ENCODE peak calls at places on chromosomes 12 and 14, in eight cellular contexts. O is SIG-M5; Z is Peyer's patch; C is stimulated activated naive CD8-positive, alpha-beta T cell treated with anti-CD3 and anti-CD28 coated beads, Interleukin-15, amount 100 ng/mL, for 72 hours; N is cardiac fibroblast; U is adipocyte; M is stimulated activated CD4-positive, alpha-beta T cell treated with anti-CD3 and anti-CD28 coated beads, Interleukin-1b, Interleukin-23, amount 100 ng/mL, for 24 hours; G is NCI-H2029 treated with DMSO at 0.1 percent for 48 hours. A is an unnamed sample.
A peak's percentile ranks its signal among the peaks of the same experiment; 100 is the strongest.

GRCh38 chr12:112473056-112473455 is 54.3 kb downstream of the PTPN11 start:
- DNase-seq in O (no peak), Z (no peak), C (no peak), N (peak; percentile 10), U (peak; percentile 5), M (no peak), G (no peak), A (no peak)

GRCh38 chr14:95300697-95301526 is 18.8 kb downstream of the CLMN start:
- DNase-seq in O (no peak), Z (no peak), C (no peak), N (no peak), U (no peak), M (no peak), G (no peak), A (no peak)

GRCh38 chr14:54637829-54638446 is 71.0 kb downstream of the SAMD4A start:
- DNase-seq in O (no peak), Z (no peak), C (no peak), N (peak; percentile 81), U (peak; percentile 84), M (no peak), G (no peak), A (no peak)

GRCh38 chr14:97456958-97457357 is 659.8 kb downstream of the VRK1 start:
- DNase-seq in O (no peak), Z (no peak), C (peak; percentile 84), N (no peak), U (no peak), M (peak; percentile 54), G (no peak), A (no peak)

GRCh38 chr12:92871121-92871520 is 58.0 kb downstream of the EEA1 start:
- DNase-seq in O (no peak), Z (no peak), C (no peak), N (no peak), U (peak; percentile 28), M (no peak), G (no peak), A (no peak)

GRCh38 chr12:89247541-89247942 is 104.8 kb downstream of the DUSP6 start:
- DNase-seq in O (no peak), Z (no peak), C (no peak), N (no peak), U (no peak), M (no peak), G (peak; percentile 42), A (no peak)

GRCh38 chr12:47155457-47156166 is 75.9 kb upstream of the AMIGO2 start:
- DNase-seq in O (no peak), Z (no peak), C (no peak), N (peak; percentile 66), U (peak; percentile 45), M (no peak), G (no peak), A (no peak)

GRCh38 chr12:86663691-86664090 is 407.5 kb upstream of the MGAT4C start:
- DNase-seq in O (no peak), Z (no peak), C (no peak), N (peak; percentile 10), U (peak; percentile 54), M (no peak), G (no peak), A (no peak)

GRCh38 chr14:62592877-62593276 is 452.4 kb downstream of the KCNH5 start:
- DNase-seq in O (no peak), Z (no peak), C (no peak), N (peak; percentile 41), U (peak; percentile 34), M (no peak), G (no peak), A (no peak)

GRCh38 chr14:29321646-29322045 is 555.1 kb downstream of the FOXG1 start:
- DNase-seq in O (no peak), Z (no peak), C (no peak), N (peak; percentile 89), U (peak; percentile 18), M (no peak), G (no peak), A (no peak)

GRCh38 chr14:100708349-100709217 is 18.1 kb upstream of the DLK1 start:
- DNase-seq in O (no peak), Z (peak; percentile 67), C (no peak), N (no peak), U (no peak), M (no peak), G (no peak), A (no peak)

GRCh38 chr14:45698462-45699134 is 445.6 kb upstream of the MIS18BP1 start:
- DNase-seq in O (no peak), Z (no peak), C (no peak), N (no peak), U (no peak), M (no peak), G (peak; percentile 46), A (no peak)

GRCh38 chr12:106506691-106507090 is 76.1 kb upstream of the RFX4 start:
- DNase-seq in O (no peak), Z (no peak), C (no peak), N (no peak), U (no peak), M (no peak), G (no peak), A (no peak)

GRCh38 chr12:12561305-12562015 is 1.2 kb downstream of the DUSP16 start:
- DNase-seq in O (no peak), Z (peak; percentile 83), C (peak; percentile 52), N (peak; percentile 63), U (peak; percentile 78), M (peak; percentile 11), G (no peak), A (no peak)

GRCh38 chr14:52048641-52049204 is 20.1 kb downstream of the NID2 start:
- DNase-seq in O (no peak), Z (no peak), C (no peak), N (no peak), U (no peak), M (no peak), G (no peak), A (no peak)

GRCh38 chr14:99654235-99655000 is 9.5 kb downstream of the HHIPL1 start:
- DNase-seq in O (no peak), Z (no peak), C (no peak), N (peak; percentile 80), U (peak; percentile 88), M (no peak), G (no peak), A (no peak)

GRCh38 chr12:12715128-12715458 is 2.1 kb upstream of the CDKN1B start:
- DNase-seq in O (no peak), Z (no peak), C (no peak), N (no peak), U (no peak), M (no peak), G (no peak), A (no peak)

GRCh38 chr14:100785338-100785615 is 40.6 kb upstream of the MEG3 start:
- DNase-seq in O (no peak), Z (no peak), C (no peak), N (no peak), U (no peak), M (no peak), G (no peak), A (no peak)

GRCh38 chr14:100106260-100106659 is 41.0 kb downstream of the EVL start:
- DNase-seq in O (peak; percentile 35), Z (no peak), C (peak; percentile 71), N (no peak), U (no peak), M (peak; percentile 49), G (no peak), A (no peak)

GRCh38 chr12:107736914-107737313 is 24.0 kb downstream of the PRDM4 start:
- DNase-seq in O (no peak), Z (no peak), C (no peak), N (no peak), U (no peak), M (no peak), G (no peak), A (no peak)